ENCODE peak calls at places on chromosomes 3 and 15, in five cellular contexts. V, H, Y, L and A are unnamed samples. For H3K27me3 and H3K4me1, the result is how much of the 10 kb centered on the place peaks cover.

GRCh38 chr3:153757839-153758238 is 363.4 kb upstream of the ARHGEF26 start:
- DNase-seq in L (no peak), H (no peak), V (no peak), Y (no peak), A (no peak)

GRCh38 chr15:69532066-69532465 is 79.4 kb downstream of the RPLP1 start:
- DNase-seq in V (no peak), Y (no peak), L (no peak), H (no peak), A (no peak)

GRCh38 chr3:135531996-135532395 is 433.5 kb upstream of the PPP2R3A start:
- DNase-seq in V (no peak), H (no peak), Y (no peak), L (no peak), A (no peak)

GRCh38 chr3:83849331-83849730 is 1109.5 kb upstream of the CADM2 start:
- DNase-seq in Y (no peak), L (no peak), V (no peak), H (no peak), A (no peak)

GRCh38 chr3:120013481-120013880 is 80.8 kb downstream of the GSK3B start:
- DNase-seq in V (no peak), H (no peak), L (no peak), Y (no peak), A (no peak)

GRCh38 chr3:15805756-15806266 is 8.0 kb upstream of the ANKRD28 start:
- DNase-seq in L (no peak), H (no peak), Y (no peak), V (no peak), A (no peak)

GRCh38 chr15:74502301-74502700 is 38.7 kb upstream of the ARID3B start:
- DNase-seq in H (no peak), Y (no peak), V (no peak), L (no peak), A (no peak)

GRCh38 chr3:59796486-59796885 is 746.7 kb upstream of the CFAP20DC start:
- DNase-seq in H (no peak), L (no peak), Y (no peak), V (no peak), A (no peak)

GRCh38 chr15:100902436-100903190 is 16.5 kb upstream of the LRRK1 start:
- DNase-seq in L (peak), H (peak), V (no peak), Y (no peak), A (no peak)

GRCh38 chr3:33718595-33718907 is 497 bp upstream of the CLASP2 start:
- DNase-seq in V (no peak), H (no peak), Y (no peak), L (no peak), A (no peak)

GRCh38 chr3:27641888-27642601 is 80.1 kb downstream of the EOMES start:
- DNase-seq in H (no peak), Y (no peak), L (no peak), V (no peak), A (no peak)

GRCh38 chr3:46097691-46098241 is 70.5 kb upstream of the XCR1 start:
- DNase-seq in L (peak), Y (no peak), V (no peak), H (peak), A (no peak)

GRCh38 chr3:102178817-102179216 is 256.0 kb upstream of the ZPLD1 start:
- DNase-seq in Y (no peak), H (no peak), V (no peak), L (no peak), A (no peak)

DNA sequence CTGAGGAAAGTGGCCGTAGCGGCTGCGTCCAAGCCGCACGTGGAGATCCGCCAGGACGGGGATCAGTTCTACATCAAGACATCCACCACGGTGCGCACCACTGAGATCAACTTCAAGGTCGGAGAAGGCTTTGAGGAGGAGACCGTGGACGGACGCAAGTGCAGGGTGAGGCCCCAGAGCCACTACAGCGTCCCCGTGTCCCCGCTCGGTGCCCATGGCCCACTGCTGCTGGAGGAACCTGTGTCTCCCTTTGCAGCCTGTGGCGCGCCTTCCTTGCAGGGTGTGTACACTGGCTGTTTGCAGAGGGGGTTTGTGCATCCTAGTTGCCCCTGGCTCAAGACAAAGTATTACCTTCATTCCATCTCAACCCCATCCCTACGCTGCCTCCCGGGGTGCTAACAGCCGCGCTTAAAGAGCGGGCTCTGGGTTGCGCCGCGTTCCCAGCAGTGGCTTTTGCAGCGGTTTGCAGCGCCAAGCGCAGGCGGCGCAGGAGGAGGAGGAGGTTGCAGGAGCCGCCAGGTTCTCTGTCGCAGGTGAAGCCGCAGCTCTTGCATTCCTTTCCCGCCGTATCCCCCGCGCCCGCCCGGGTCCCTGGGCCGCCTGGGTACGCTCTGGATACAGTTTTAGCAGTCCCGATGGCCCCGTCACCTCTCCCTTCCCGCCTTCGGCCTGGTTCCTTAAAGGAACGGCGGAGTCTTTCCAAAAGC is 1.1 kb downstream of the CRABP1 start:
- DNase-seq in V (no peak), Y (no peak), H (no peak), L (no peak), A (no peak)
- H3K27me3 ChIP-seq in V (under half), Y (half or more), H (under half), L (under half), A (under half)

GRCh38 chr3:14434105-14434504 is 31.7 kb downstream of the SLC6A6 start:
- DNase-seq in V (no peak), H (no peak), L (no peak), Y (no peak), A (no peak)

GRCh38 chr3:14430706-14431470 is 28.5 kb downstream of the SLC6A6 start:
- DNase-seq in H (no peak), L (no peak), Y (no peak), V (no peak), A (no peak)

GRCh38 chr3:14431556-14431927 is 29.1 kb downstream of the SLC6A6 start:
- DNase-seq in H (no peak), Y (peak), L (no peak), V (no peak), A (no peak)

GRCh38 chr3:14432996-14433572 is 30.7 kb downstream of the SLC6A6 start:
- DNase-seq in Y (no peak), V (no peak), L (no peak), H (no peak), A (no peak)

DNA sequence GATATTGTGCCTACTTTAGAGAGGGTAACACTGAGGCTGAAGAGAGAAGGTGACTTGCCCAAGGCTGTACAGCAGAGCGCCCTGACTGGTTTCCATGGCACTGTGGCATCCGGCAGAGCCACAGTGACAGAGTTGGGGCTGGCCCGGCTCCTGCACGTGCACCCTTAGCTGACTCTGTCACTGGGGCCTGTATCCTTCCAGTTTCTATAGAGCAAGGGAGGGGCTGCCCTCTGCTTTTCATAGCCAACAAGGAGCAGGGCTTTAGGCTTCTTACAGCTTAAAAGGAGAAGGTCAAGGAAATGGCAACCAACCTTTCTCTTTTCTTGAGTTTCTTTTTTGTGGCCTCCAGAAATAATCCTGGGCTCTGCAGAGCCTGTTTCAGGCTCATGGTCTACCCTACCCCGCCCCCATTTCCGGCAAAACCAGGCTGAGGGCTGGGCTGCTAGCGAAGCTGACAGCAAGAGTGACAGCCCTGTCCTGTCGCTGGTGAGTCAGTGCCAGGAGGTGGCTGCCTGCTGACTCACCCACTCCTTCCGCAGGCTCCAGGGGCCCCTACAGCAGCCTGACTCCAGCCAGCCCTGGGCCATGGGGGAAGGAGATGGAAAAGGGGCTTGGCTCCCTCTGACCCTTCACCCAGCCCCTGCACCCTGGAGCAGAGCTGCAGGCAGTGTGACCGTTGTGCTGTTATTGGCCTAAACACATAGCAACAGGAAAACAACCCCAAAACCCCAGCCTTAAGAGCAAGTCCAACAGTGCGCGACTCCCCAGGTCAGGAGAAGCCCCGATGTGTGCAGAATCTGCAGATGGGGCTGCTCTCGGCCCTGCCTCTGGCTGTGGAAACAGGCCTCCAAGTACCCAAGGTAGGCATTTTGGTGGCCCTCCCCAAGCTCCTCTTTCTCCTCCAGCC is 29.8 kb downstream of the SLC6A6 start:
- DNase-seq in Y (peak), H (peak), V (peak), L (peak), A (peak)
- H3K4me1 ChIP-seq in Y (under half), H (under half), V (half or more), L (under half), A (half or more)

GRCh38 chr3:156516951-156517350 is 38.0 kb downstream of the SSR3 start:
- DNase-seq in V (no peak), L (no peak), Y (no peak), H (no peak), A (no peak)
- H3K27me3 ChIP-seq in V (under half), L (under half), Y (under half), H (under half), A (under half)

DNA sequence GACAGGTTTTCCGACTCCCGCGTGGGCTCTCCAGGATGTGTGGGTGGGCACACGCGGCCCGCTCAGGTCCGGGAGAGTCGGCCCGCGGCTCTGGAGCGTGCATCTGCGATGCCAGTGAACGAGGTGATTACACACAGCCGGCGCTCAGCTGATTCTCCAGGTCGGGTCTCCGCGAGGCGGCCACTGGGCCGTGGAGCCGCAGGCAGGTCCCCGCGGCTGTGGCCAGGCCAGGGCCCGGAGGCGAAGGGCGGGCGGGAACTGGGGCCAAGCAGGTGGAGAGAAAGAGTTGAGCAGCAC is 13.2 kb downstream of the PAK6 start:
- DNase-seq in H (no peak), L (no peak), Y (no peak), V (no peak), A (no peak)
- H3K4me1 ChIP-seq in H (under half), L (under half), Y (under half), V (under half), A (under half)

GRCh38 chr3:129609591-129610169 is 3.2 kb upstream of the PLXND1 start:
- DNase-seq in L (no peak), H (no peak), Y (no peak), V (no peak), A (no peak)
- H3K27me3 ChIP-seq in L (under half), H (under half), Y (under half), V (under half), A (under half)

DNA sequence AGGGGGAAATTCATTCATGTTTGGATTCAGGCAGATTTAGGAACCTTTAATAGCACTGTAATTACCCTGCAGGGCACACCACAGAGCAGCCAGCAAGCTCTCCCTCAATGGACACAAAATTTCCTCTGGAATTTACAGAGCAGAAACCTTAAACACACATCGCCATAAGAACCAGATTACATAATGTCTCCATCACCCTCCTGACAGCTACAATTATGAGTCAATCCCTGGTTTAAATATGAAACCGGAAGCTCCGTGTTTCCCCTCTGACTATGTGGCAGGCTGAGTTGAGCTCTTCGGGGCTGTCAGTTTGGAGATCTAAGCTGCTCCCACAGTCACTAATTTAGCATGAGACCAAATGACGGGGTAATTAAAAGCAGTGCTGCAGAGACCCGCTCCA is 134.6 kb downstream of the TMCO5A start:
- DNase-seq in V (no peak), H (no peak), Y (no peak), L (no peak), A (no peak)
- H3K4me1 ChIP-seq in V (under half), H (under half), Y (under half), L (under half), A (under half)

GRCh38 chr15:20272422-20273184 is 269.0 kb downstream of the GOLGA6L6 start:
- DNase-seq in H (no peak), Y (no peak), L (no peak), V (no peak), A (no peak)
- H3K27me3 ChIP-seq in H (under half), Y (under half), L (under half), V (under half), A (under half)

GRCh38 chr3:134315286-134316106 is 58.8 kb downstream of the AMOTL2 start:
- DNase-seq in V (no peak), H (peak), L (peak), Y (no peak), A (no peak)
- H3K4me1 ChIP-seq in V (under half), H (under half), L (under half), Y (under half), A (under half)